ENCODE peak calls at places on chromosomes 2 and 18, in ten cellular contexts. S is keratinocyte, M is IMR-90, D is PC-3, Y is epithelial cell of esophagus, K is cardiac muscle cell, G is A549, H is heart left ventricle, X is H1, V is neural progenitor cell. T is an unnamed sample.

GRCh38 chr2:126783341-126783740 is 115.3 kb upstream of the TEX51 start:
- DNase-seq in S (no peak), M (no peak), D (no peak), Y (no peak), K (no peak), G (no peak), H (no peak), X (no peak), V (no peak), T (no peak)

GRCh38 chr2:102142829-102143449 is 393 bp downstream of the IL1R1 start:
- DNase-seq in S (no peak), M (peak; percentile 56), D (no peak), Y (peak; percentile 47), K (no peak), G (peak; percentile 31), H (no peak), X (no peak), V (no peak), T (no peak)

GRCh38 chr2:23425338-23425871 is 40.4 kb downstream of the KLHL29 start:
- DNase-seq in S (no peak), M (no peak), D (no peak), Y (peak; percentile 27), K (no peak), G (no peak), H (no peak), X (no peak), V (peak; percentile 34), T (no peak)

GRCh38 chr2:10332402-10333246 is 29.9 kb downstream of the HPCAL1 start:
- DNase-seq in S (no peak), M (no peak), D (no peak), Y (no peak), K (no peak), G (no peak), H (no peak), X (no peak), V (peak; percentile 54), T (no peak)

GRCh38 chr2:12310399-12310798 is 406.3 kb upstream of the TRIB2 start:
- DNase-seq in S (no peak), M (no peak), D (no peak), Y (no peak), K (no peak), G (no peak), H (no peak), X (no peak), V (no peak), T (no peak)

GRCh38 chr2:141468746-141469145 is 662.1 kb downstream of the LRP1B start:
- DNase-seq in S (no peak), M (no peak), D (peak; percentile 38), Y (peak; percentile 58), K (no peak), G (no peak), H (no peak), X (no peak), V (peak; percentile 32), T (no peak)

GRCh38 chr18:66724664-66725356 is 120.9 kb upstream of the CDH19 start:
- DNase-seq in S (no peak), M (no peak), D (peak; percentile 86), Y (peak; percentile 56), K (no peak), G (no peak), H (no peak), X (no peak), V (no peak), T (no peak)

GRCh38 chr2:227717687-227718567 is at the start of gene SLC19A3:
- DNase-seq in S (peak; percentile 4), M (peak; percentile 50), D (no peak), Y (peak; percentile 74), K (peak; percentile 80), G (peak; percentile 82), H (peak; percentile 88), X (peak; percentile 49), V (peak; percentile 94), T (peak; percentile 85)

GRCh38 chr18:76554788-76555187 is 59.7 kb upstream of the ZNF516 start:
- DNase-seq in S (no peak), M (no peak), D (no peak), Y (no peak), K (no peak), G (no peak), H (no peak), X (no peak), V (no peak), T (no peak)
- TF ChIP-seq CTCF in S (no peak), M (no peak), D (no peak), Y (no peak), K (no peak), G (no peak), H (no peak), X (no peak), V (no peak), T (no peak)

DNA sequence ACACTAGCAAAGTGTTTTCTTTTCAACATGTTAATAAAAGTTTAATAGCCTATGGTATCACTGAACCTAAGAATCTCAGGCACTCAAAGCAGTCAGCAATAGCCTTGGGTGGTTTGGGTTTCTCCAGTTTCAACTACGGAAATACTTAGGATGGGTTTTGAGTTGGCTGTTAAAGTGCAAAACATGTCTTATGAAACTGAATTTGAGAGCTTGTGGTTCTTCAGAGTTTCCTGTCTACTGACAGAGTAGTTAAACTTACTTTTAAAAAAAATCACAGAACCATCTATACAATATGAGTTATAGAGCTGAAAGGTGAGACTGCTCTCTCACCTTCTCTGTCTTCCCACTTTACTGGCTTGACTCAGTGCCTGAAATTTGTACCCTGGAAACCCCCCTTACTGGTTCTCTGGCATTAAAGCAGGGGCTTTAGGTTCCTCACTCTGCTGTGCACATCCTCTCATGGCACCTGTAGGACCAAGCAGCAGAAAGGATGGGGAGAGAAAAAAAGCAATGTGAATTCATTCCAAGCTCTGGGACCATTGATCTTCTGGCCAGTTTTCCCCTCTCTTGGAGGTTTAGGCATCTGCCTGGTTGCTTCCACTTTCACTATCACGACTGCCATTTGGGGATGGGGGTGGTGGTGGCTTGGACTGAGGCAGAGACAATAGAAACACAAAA is 18.1 kb downstream of the CCDC141 start:
- DNase-seq in S (no peak), M (peak; percentile 1), D (peak; percentile 20), Y (no peak), K (no peak), G (no peak), H (no peak), X (no peak), V (peak; percentile 31), T (no peak)
- H3K4me3 ChIP-seq in S (no peak overlapping the region), M (no peak overlapping the region), D (no peak overlapping the region), Y (no peak overlapping the region), K (no peak overlapping the region), G (no peak overlapping the region), H (no peak overlapping the region), X (no peak overlapping the region), V (peak overlapping the region; percentile 4), T (no peak overlapping the region)

DNA sequence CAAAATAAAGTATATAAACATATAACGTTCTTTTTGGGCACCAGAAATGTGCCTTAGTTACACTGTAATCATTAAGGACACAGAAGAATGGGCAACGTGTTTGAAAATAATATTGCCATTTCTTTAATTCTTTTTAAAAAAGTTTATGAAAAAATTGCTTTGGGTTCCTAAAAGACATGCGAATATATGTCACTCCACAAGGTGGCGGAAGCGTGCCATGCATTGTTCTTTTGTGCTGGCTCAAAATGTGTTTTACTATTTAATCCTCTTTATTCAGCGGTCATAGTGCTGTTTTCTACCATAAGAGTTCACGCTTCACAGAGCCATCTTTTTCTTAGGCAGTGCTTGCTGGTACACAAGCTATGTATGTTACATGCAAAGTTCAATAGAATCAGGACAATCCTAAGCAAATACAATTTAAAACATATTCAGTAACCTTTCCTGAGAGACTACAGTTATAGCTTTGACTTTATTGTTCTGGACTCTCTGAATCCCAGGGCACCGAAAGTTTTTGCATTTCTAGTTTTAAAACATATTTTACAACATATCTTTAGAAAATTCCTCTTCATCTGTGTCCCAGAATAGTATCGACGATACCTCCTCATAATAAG is 147.8 kb upstream of the ERBB4 start:
- DNase-seq in S (no peak), M (peak; percentile 73), D (peak; percentile 77), Y (peak; percentile 67), K (peak; percentile 68), G (peak; percentile 7), H (peak; percentile 38), X (peak; percentile 7), V (peak; percentile 70), T (peak; percentile 56)
- TF ChIP-seq CTCF in S (peak; percentile 69), M (peak; percentile 97), D (peak; percentile 92), Y (peak; percentile 87), K (peak; percentile 79), G (peak; percentile 88), H (peak; percentile 72), X (peak; percentile 64), V (peak; percentile 95), T (peak; percentile 88)

GRCh38 chr2:205902899-205903236 is 183.1 kb downstream of the INO80D start:
- DNase-seq in S (no peak), M (no peak), D (no peak), Y (no peak), K (no peak), G (no peak), H (no peak), X (no peak), V (no peak), T (no peak)

GRCh38 chr2:205904873-205905272 is 181.1 kb downstream of the INO80D start:
- DNase-seq in S (no peak), M (no peak), D (no peak), Y (no peak), K (no peak), G (no peak), H (no peak), X (no peak), V (no peak), T (no peak)

GRCh38 chr2:205903549-205904129 is 182.3 kb downstream of the INO80D start:
- DNase-seq in S (no peak), M (no peak), D (peak; percentile 56), Y (peak; percentile 30), K (peak; percentile 24), G (peak; percentile 29), H (peak; percentile 38), X (no peak), V (peak; percentile 66), T (peak; percentile 50)

GRCh38 chr2:205898744-205899143 is 187.2 kb downstream of the INO80D start:
- DNase-seq in S (no peak), M (no peak), D (no peak), Y (no peak), K (no peak), G (no peak), H (no peak), X (no peak), V (no peak), T (no peak)

DNA sequence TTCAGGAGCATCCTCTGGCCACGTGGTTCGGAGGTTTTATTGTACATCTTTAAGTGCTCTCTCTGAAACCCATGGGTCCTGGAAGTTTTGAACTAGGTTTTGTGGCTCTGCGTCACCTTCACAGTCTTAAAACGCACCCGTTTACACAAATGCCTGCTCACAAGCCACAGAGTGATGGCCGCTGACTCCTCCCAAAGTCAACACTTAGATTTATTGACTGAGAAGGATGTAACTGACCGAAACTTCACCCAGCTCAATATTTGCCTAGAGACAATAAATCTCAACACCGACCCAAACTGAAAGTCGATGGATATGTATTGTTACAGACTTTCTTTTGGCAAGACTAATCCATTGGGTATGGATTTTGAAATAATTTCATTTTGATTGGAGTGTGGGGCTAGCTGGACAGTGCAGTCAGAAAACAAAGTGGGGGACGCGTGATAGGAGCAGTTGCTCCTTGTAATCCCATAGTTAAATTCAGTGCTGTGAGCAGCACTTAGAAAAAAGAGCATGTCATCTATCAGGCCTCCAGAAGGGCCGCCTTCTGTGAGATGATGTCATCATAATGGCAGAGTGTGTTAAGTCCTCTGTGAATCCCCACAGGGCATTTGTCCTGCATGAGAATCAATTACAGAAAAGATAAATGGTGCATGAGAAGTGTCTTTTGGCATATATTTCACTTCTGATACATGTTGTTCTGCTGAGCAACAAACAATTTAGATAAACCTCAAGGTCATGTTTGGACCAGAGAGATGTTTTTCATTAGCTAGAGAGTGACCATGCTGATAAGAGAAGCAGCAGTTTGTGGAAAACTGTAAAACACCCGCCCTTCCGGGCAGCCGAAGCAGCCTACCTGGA is 183.7 kb downstream of the INO80D start:
- DNase-seq in S (no peak), M (peak; percentile 46), D (peak; percentile 8), Y (peak; percentile 52), K (no peak), G (no peak), H (no peak), X (no peak), V (no peak), T (peak; percentile 84)
- H3K4me3 ChIP-seq in S (no peak overlapping the region), M (no peak overlapping the region), D (no peak overlapping the region), Y (no peak overlapping the region), K (no peak overlapping the region), G (no peak overlapping the region), H (no peak overlapping the region), X (no peak overlapping the region), V (no peak overlapping the region), T (peak overlapping the region; percentile 38)